ENCODE peak calls at places on chromosomes 7 and 10, in six cellular contexts. One of them, this sample, is unnamed.

GRCh38 chr10:18229839-18230238 is 89.6 kb downstream of the CACNB2 start:
- DNase-seq in neural progenitor cell: no peak
- DNase-seq in hepatocyte: no peak
- DNase-seq in HCT116: no peak
- DNase-seq in Caco-2: no peak
- DNase-seq in SK-N-SH: no peak
- DNase-seq in this sample: no peak

GRCh38 chr10:35343739-35344138 is 7.4 kb downstream of the CCNY start:
- DNase-seq in hepatocyte: no peak
- DNase-seq in HCT116: no peak
- DNase-seq in neural progenitor cell: no peak
- DNase-seq in SK-N-SH: no peak
- DNase-seq in Caco-2: no peak
- DNase-seq in this sample: no peak

GRCh38 chr7:5773661-5774086 is 7.8 kb downstream of the RNF216 start:
- DNase-seq in SK-N-SH: no peak
- DNase-seq in HCT116: peak; percentile 90
- DNase-seq in neural progenitor cell: no peak
- DNase-seq in Caco-2: no peak
- DNase-seq in hepatocyte: peak; percentile 50
- DNase-seq in this sample: no peak

GRCh38 chr10:50946991-50947781 is 61.8 kb upstream of the A1CF start:
- DNase-seq in Caco-2: no peak
- DNase-seq in neural progenitor cell: no peak
- DNase-seq in HCT116: no peak
- DNase-seq in SK-N-SH: no peak
- DNase-seq in hepatocyte: no peak
- DNase-seq in this sample: no peak

GRCh38 chr7:11951909-11952308 is 119.9 kb upstream of the THSD7A start:
- DNase-seq in neural progenitor cell: no peak
- DNase-seq in hepatocyte: no peak
- DNase-seq in HCT116: no peak
- DNase-seq in Caco-2: no peak
- DNase-seq in SK-N-SH: no peak
- DNase-seq in this sample: no peak

GRCh38 chr7:70289067-70289466 is 690.8 kb downstream of the AUTS2 start:
- DNase-seq in SK-N-SH: no peak
- DNase-seq in Caco-2: no peak
- DNase-seq in HCT116: no peak
- DNase-seq in neural progenitor cell: no peak
- DNase-seq in hepatocyte: no peak
- DNase-seq in this sample: no peak

GRCh38 chr7:143901360-143901709 is 641 bp downstream of the TCAF1 start:
- DNase-seq in hepatocyte: peak; percentile 64
- DNase-seq in SK-N-SH: no peak
- DNase-seq in Caco-2: no peak
- DNase-seq in neural progenitor cell: no peak
- DNase-seq in HCT116: no peak
- DNase-seq in this sample: no peak

GRCh38 chr7:102111063-102111757 is 175.5 kb upstream of the SH2B2 start:
- DNase-seq in Caco-2: peak; percentile 13
- DNase-seq in HCT116: no peak
- DNase-seq in hepatocyte: no peak
- DNase-seq in SK-N-SH: no peak
- DNase-seq in neural progenitor cell: peak; percentile 69
- DNase-seq in this sample: no peak

GRCh38 chr10:48404646-48405045 is 98.2 kb downstream of the MAPK8 start:
- DNase-seq in neural progenitor cell: no peak
- DNase-seq in hepatocyte: peak; percentile 21
- DNase-seq in Caco-2: no peak
- DNase-seq in SK-N-SH: no peak
- DNase-seq in HCT116: no peak
- DNase-seq in this sample: no peak

GRCh38 chr7:101216860-101217387 is 457 bp downstream of the PLOD3 start:
- DNase-seq in HCT116: no peak
- DNase-seq in hepatocyte: no peak
- DNase-seq in neural progenitor cell: peak; percentile 59
- DNase-seq in Caco-2: no peak
- DNase-seq in SK-N-SH: no peak
- DNase-seq in this sample: no peak

GRCh38 chr10:61943699-61944444 is 42.4 kb downstream of the ARID5B start:
- DNase-seq in hepatocyte: no peak
- DNase-seq in Caco-2: no peak
- DNase-seq in SK-N-SH: peak; percentile 22
- DNase-seq in neural progenitor cell: no peak
- DNase-seq in HCT116: no peak
- DNase-seq in this sample: no peak

GRCh38 chr7:100641860-100642533 is 645 bp upstream of the TFR2 start:
- DNase-seq in SK-N-SH: no peak
- DNase-seq in HCT116: no peak
- DNase-seq in hepatocyte: no peak
- DNase-seq in Caco-2: no peak
- DNase-seq in neural progenitor cell: no peak
- DNase-seq in this sample: no peak

GRCh38 chr7:148044173-148044572 is 546.4 kb upstream of the C7orf33 start:
- DNase-seq in neural progenitor cell: no peak
- DNase-seq in SK-N-SH: no peak
- DNase-seq in hepatocyte: no peak
- DNase-seq in Caco-2: no peak
- DNase-seq in HCT116: no peak
- DNase-seq in this sample: no peak

GRCh38 chr10:100872034-100872791 is 40.5 kb upstream of the SLF2 start:
- DNase-seq in hepatocyte: peak; percentile 68
- DNase-seq in HCT116: peak; percentile 51
- DNase-seq in neural progenitor cell: peak; percentile 85
- DNase-seq in Caco-2: peak; percentile 58
- DNase-seq in SK-N-SH: peak; percentile 91
- DNase-seq in this sample: peak; percentile 30

GRCh38 chr10:97851341-97852001 is 1.8 kb downstream of the GOLGA7B start:
- DNase-seq in neural progenitor cell: no peak
- DNase-seq in HCT116: no peak
- DNase-seq in SK-N-SH: no peak
- DNase-seq in hepatocyte: no peak
- DNase-seq in Caco-2: no peak
- DNase-seq in this sample: peak; percentile 20

GRCh38 chr7:98352621-98353020 is 48.3 kb downstream of the BAIAP2L1 start:
- DNase-seq in hepatocyte: peak; percentile 56
- DNase-seq in HCT116: no peak
- DNase-seq in neural progenitor cell: no peak
- DNase-seq in Caco-2: no peak
- DNase-seq in SK-N-SH: no peak
- DNase-seq in this sample: no peak

GRCh38 chr7:54429106-54429505 is 113.1 kb upstream of the VSTM2A start:
- DNase-seq in Caco-2: no peak
- DNase-seq in neural progenitor cell: no peak
- DNase-seq in hepatocyte: no peak
- DNase-seq in HCT116: no peak
- DNase-seq in SK-N-SH: no peak
- DNase-seq in this sample: no peak

GRCh38 chr10:103659674-103660363 is 166.3 kb downstream of the NEURL1 start:
- DNase-seq in SK-N-SH: no peak
- DNase-seq in HCT116: no peak
- DNase-seq in hepatocyte: peak; percentile 73
- DNase-seq in neural progenitor cell: peak; percentile 53
- DNase-seq in Caco-2: no peak
- DNase-seq in this sample: peak; percentile 20

GRCh38 chr7:36391436-36392198 is 2.0 kb downstream of the ANLN start:
- DNase-seq in Caco-2: no peak
- DNase-seq in HCT116: no peak
- DNase-seq in neural progenitor cell: no peak
- DNase-seq in SK-N-SH: no peak
- DNase-seq in hepatocyte: no peak
- DNase-seq in this sample: no peak

GRCh38 chr10:46255696-46256355 is 31.0 kb upstream of the ANTXRL start:
- DNase-seq in hepatocyte: peak; percentile 67
- DNase-seq in Caco-2: peak; percentile 82
- DNase-seq in HCT116: peak; percentile 54
- DNase-seq in neural progenitor cell: peak; percentile 71
- DNase-seq in SK-N-SH: peak; percentile 95
- DNase-seq in this sample: peak; percentile 66

GRCh38 chr7:136399378-136399777 is 422.2 kb upstream of the MTPN start:
- DNase-seq in neural progenitor cell: peak; percentile 5
- DNase-seq in HCT116: no peak
- DNase-seq in SK-N-SH: no peak
- DNase-seq in Caco-2: no peak
- DNase-seq in hepatocyte: no peak
- DNase-seq in this sample: no peak

GRCh38 chr10:34629120-34629519 is 186.0 kb downstream of the PARD3 start:
- DNase-seq in HCT116: no peak
- DNase-seq in SK-N-SH: no peak
- DNase-seq in hepatocyte: no peak
- DNase-seq in Caco-2: no peak
- DNase-seq in neural progenitor cell: no peak
- DNase-seq in this sample: no peak

GRCh38 chr7:22642454-22642853 is 84.5 kb upstream of the IL6 start:
- DNase-seq in neural progenitor cell: no peak
- DNase-seq in HCT116: no peak
- DNase-seq in SK-N-SH: no peak
- DNase-seq in hepatocyte: no peak
- DNase-seq in Caco-2: no peak
- DNase-seq in this sample: no peak
- H3K9me3 ChIP-seq in neural progenitor cell: peaks cover 29% of the 10 kb centered on the region
- H3K9me3 ChIP-seq in HCT116: peaks cover 24% of the 10 kb centered on the region
- H3K9me3 ChIP-seq in SK-N-SH: peaks cover 50% of the 10 kb centered on the region
- H3K9me3 ChIP-seq in hepatocyte: peaks cover 6% of the 10 kb centered on the region
- H3K9me3 ChIP-seq in Caco-2: peaks cover 41% of the 10 kb centered on the region
- H3K9me3 ChIP-seq in this sample: peaks cover 39% of the 10 kb centered on the region

DNA sequence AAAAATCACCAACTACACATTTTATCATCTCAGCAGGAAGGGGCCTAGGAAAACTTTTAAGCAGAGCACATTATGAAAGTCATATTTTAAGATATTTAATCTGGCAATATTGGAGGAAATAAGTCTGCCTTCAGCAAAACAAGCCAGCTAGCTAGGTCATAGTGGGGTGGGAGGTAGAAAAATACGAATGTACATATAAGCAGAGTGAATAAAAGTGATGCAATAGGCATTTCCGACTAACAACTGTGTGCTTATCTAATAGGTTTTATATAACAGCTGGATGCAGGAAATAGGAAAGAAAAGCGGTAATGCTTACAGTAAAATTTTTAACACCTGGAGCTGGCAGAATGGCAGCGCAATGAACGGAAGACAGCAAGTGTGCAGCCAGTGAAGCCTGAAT is 638.4 kb upstream of the TPK1 start:
- DNase-seq in SK-N-SH: no peak
- DNase-seq in hepatocyte: no peak
- DNase-seq in Caco-2: no peak
- DNase-seq in neural progenitor cell: no peak
- DNase-seq in HCT116: no peak
- DNase-seq in this sample: no peak
- H3K9me3 ChIP-seq in SK-N-SH: peaks cover 6% of the 10 kb centered on the region
- H3K9me3 ChIP-seq in hepatocyte: no peaks in the 10 kb centered on the region
- H3K9me3 ChIP-seq in Caco-2: no peaks in the 10 kb centered on the region
- H3K9me3 ChIP-seq in neural progenitor cell: no peaks in the 10 kb centered on the region
- H3K9me3 ChIP-seq in HCT116: peaks cover 12% of the 10 kb centered on the region
- H3K9me3 ChIP-seq in this sample: no peaks in the 10 kb centered on the region

GRCh38 chr7:157928171-157928794 is 591.5 kb downstream of the DNAJB6 start:
- DNase-seq in neural progenitor cell: no peak
- DNase-seq in HCT116: no peak
- DNase-seq in hepatocyte: no peak
- DNase-seq in SK-N-SH: no peak
- DNase-seq in Caco-2: no peak
- DNase-seq in this sample: no peak
- H3K9me3 ChIP-seq in neural progenitor cell: no peaks in the 10 kb centered on the region
- H3K9me3 ChIP-seq in HCT116: no peaks in the 10 kb centered on the region
- H3K9me3 ChIP-seq in hepatocyte: no peaks in the 10 kb centered on the region
- H3K9me3 ChIP-seq in SK-N-SH: no peaks in the 10 kb centered on the region
- H3K9me3 ChIP-seq in Caco-2: peaks cover 11% of the 10 kb centered on the region
- H3K9me3 ChIP-seq in this sample: no peaks in the 10 kb centered on the region

GRCh38 chr10:37344413-37344812 is 219.0 kb downstream of the ANKRD30A start:
- DNase-seq in Caco-2: no peak
- DNase-seq in SK-N-SH: no peak
- DNase-seq in HCT116: no peak
- DNase-seq in neural progenitor cell: no peak
- DNase-seq in hepatocyte: no peak
- DNase-seq in this sample: no peak
- H3K9me3 ChIP-seq in Caco-2: no peaks in the 10 kb centered on the region
- H3K9me3 ChIP-seq in SK-N-SH: no peaks in the 10 kb centered on the region
- H3K9me3 ChIP-seq in HCT116: peaks cover 4% of the 10 kb centered on the region
- H3K9me3 ChIP-seq in neural progenitor cell: peaks cover 32% of the 10 kb centered on the region
- H3K9me3 ChIP-seq in hepatocyte: no peaks in the 10 kb centered on the region
- H3K9me3 ChIP-seq in this sample: peaks cover 5% of the 10 kb centered on the region

DNA sequence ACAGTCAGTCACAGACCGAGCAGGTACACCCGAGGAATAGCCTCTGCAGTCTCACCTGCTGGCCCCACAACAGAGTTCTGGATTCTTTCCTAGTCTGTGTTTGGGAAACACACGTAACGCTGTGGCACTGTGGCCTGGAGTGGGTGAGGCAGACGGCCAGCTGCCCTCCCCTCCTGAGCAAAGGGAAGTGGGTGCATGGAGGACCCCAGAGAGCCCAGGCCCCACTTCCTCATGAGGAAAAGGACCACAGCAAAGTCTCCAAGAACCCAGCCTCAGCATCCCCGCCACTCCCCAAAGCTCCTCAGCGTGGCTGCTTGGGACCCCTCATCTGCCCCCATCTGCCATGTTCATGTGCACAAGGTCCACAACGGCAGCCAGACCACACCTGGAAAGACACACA is 530.2 kb downstream of the PTPRN2 start:
- DNase-seq in neural progenitor cell: no peak
- DNase-seq in HCT116: no peak
- DNase-seq in hepatocyte: no peak
- DNase-seq in Caco-2: no peak
- DNase-seq in SK-N-SH: no peak
- DNase-seq in this sample: no peak
- H3K9me3 ChIP-seq in neural progenitor cell: no peaks in the 10 kb centered on the region
- H3K9me3 ChIP-seq in HCT116: no peaks in the 10 kb centered on the region
- H3K9me3 ChIP-seq in hepatocyte: no peaks in the 10 kb centered on the region
- H3K9me3 ChIP-seq in Caco-2: peaks cover 14% of the 10 kb centered on the region
- H3K9me3 ChIP-seq in SK-N-SH: peaks cover 4% of the 10 kb centered on the region
- H3K9me3 ChIP-seq in this sample: no peaks in the 10 kb centered on the region

DNA sequence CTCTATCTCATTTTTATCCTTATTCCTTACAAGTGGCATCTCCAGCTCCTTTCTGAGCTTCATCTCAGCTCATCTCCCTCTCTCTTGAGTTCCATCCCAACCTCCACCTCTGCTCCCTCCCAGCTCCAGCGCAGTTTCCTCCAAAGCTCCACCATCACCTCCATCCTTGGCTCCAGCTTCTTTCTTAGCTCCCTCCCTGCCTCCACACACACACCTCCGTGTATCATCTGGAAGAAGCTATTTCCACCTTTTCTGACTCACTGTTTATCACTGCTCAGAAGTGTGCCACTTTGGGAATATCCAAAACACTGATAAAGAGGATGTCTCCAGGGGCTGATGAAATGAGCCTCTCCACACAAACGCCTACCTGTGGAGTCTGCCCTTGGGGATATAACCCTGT is 481.4 kb downstream of the PTPRN2 start:
- DNase-seq in SK-N-SH: no peak
- DNase-seq in HCT116: no peak
- DNase-seq in neural progenitor cell: no peak
- DNase-seq in Caco-2: no peak
- DNase-seq in hepatocyte: no peak
- DNase-seq in this sample: no peak
- H3K9me3 ChIP-seq in SK-N-SH: no peaks in the 10 kb centered on the region
- H3K9me3 ChIP-seq in HCT116: no peaks in the 10 kb centered on the region
- H3K9me3 ChIP-seq in neural progenitor cell: no peaks in the 10 kb centered on the region
- H3K9me3 ChIP-seq in Caco-2: peaks cover 3% of the 10 kb centered on the region
- H3K9me3 ChIP-seq in hepatocyte: no peaks in the 10 kb centered on the region
- H3K9me3 ChIP-seq in this sample: no peaks in the 10 kb centered on the region

This sample was measured in CD4-positive, alpha-beta T cell.